ENCODE peak calls at places on chromosomes 6 and 20, in nine cellular contexts. W, Y, H, A, S, I, C, V and E are unnamed samples.

GRCh38 chr20:57619053-57619831 is 984 bp downstream of the ZBP1 start:
- DNase-seq in W (no peak), Y (no peak), H (no peak), A (no peak), S (peak), I (no peak), C (no peak), V (peak), E (no peak)

GRCh38 chr6:33607784-33608161 is 13.3 kb upstream of the ITPR3 start:
- DNase-seq in W (peak), Y (peak), H (no peak), A (no peak), S (peak), I (no peak), C (peak), V (peak), E (peak)

GRCh38 chr20:47181056-47181862 is 175.2 kb downstream of the ZMYND8 start:
- DNase-seq in W (peak), Y (peak), H (peak), A (peak), S (peak), I (peak), C (peak), V (peak), E (peak)

GRCh38 chr6:52305948-52306767 is 21.6 kb upstream of the MCM3 start:
- DNase-seq in W (no peak), Y (no peak), H (no peak), A (no peak), S (peak), I (no peak), C (no peak), V (peak), E (no peak)

GRCh38 chr6:3743541-3743940 is 8.0 kb downstream of the PXDC1 start:
- DNase-seq in W (no peak), Y (no peak), H (no peak), A (no peak), S (no peak), I (no peak), C (no peak), V (no peak), E (no peak)

GRCh38 chr20:1517010-1517409 is 25.8 kb upstream of the SIRPB2 start:
- DNase-seq in W (no peak), Y (no peak), H (no peak), A (no peak), S (no peak), I (no peak), C (no peak), V (no peak), E (no peak)

GRCh38 chr6:40393641-40394040 is 193.5 kb downstream of the LRFN2 start:
- DNase-seq in W (no peak), Y (no peak), H (no peak), A (peak), S (no peak), I (no peak), C (no peak), V (no peak), E (no peak)

GRCh38 chr6:107642348-107643347 is 152.7 kb downstream of the SOBP start:
- DNase-seq in W (no peak), Y (no peak), H (no peak), A (no peak), S (peak), I (no peak), C (no peak), V (no peak), E (no peak)

GRCh38 chr6:56851104-56851503 is 103.8 kb upstream of the BEND6 start:
- DNase-seq in W (peak), Y (no peak), H (peak), A (peak), S (no peak), I (peak), C (peak), V (no peak), E (no peak)

GRCh38 chr6:87756858-87757257 is 54.8 kb upstream of the AKIRIN2 start:
- DNase-seq in W (no peak), Y (no peak), H (no peak), A (peak), S (peak), I (no peak), C (no peak), V (peak), E (peak)

GRCh38 chr20:62641749-62642665 is at the start of gene SLCO4A1:
- DNase-seq in W (peak), Y (peak), H (peak), A (peak), S (peak), I (peak), C (peak), V (peak), E (peak)

GRCh38 chr20:11426938-11427337 is 490.8 kb upstream of the BTBD3 start:
- DNase-seq in W (no peak), Y (no peak), H (peak), A (no peak), S (no peak), I (no peak), C (no peak), V (no peak), E (no peak)

GRCh38 chr6:14380421-14380820 is 262.8 kb downstream of the CD83 start:
- DNase-seq in W (no peak), Y (no peak), H (peak), A (no peak), S (no peak), I (no peak), C (peak), V (no peak), E (no peak)

GRCh38 chr6:111624391-111625098 is 18.9 kb upstream of the TRAF3IP2 start:
- DNase-seq in W (no peak), Y (no peak), H (no peak), A (no peak), S (no peak), I (no peak), C (no peak), V (no peak), E (no peak)

GRCh38 chr6:144548525-144548924 is 263.4 kb downstream of the UTRN start:
- DNase-seq in W (peak), Y (no peak), H (no peak), A (no peak), S (no peak), I (no peak), C (no peak), V (no peak), E (no peak)

GRCh38 chr6:161489626-161490306 is 215.9 kb upstream of the AGPAT4 start:
- DNase-seq in W (no peak), Y (no peak), H (no peak), A (peak), S (no peak), I (no peak), C (no peak), V (no peak), E (no peak)

GRCh38 chr6:122696079-122696478 is 83.4 kb upstream of the FABP7 start:
- DNase-seq in W (no peak), Y (peak), H (no peak), A (peak), S (no peak), I (no peak), C (no peak), V (no peak), E (peak)

GRCh38 chr6:71490876-71491275 is 202.3 kb downstream of the OGFRL1 start:
- DNase-seq in W (no peak), Y (no peak), H (no peak), A (no peak), S (no peak), I (no peak), C (no peak), V (no peak), E (no peak)

GRCh38 chr20:13868331-13868730 is 83.5 kb downstream of the NDUFAF5 start:
- DNase-seq in W (no peak), Y (no peak), H (no peak), A (peak), S (no peak), I (no peak), C (no peak), V (no peak), E (no peak)

GRCh38 chr20:38212806-38213606 is 47.5 kb downstream of the KIAA1755 start:
- DNase-seq in W (no peak), Y (no peak), H (no peak), A (no peak), S (no peak), I (no peak), C (no peak), V (no peak), E (no peak)

GRCh38 chr6:47352169-47352568 is 42.5 kb upstream of the TNFRSF21 start:
- DNase-seq in W (peak), Y (no peak), H (peak), A (peak), S (no peak), I (no peak), C (peak), V (no peak), E (no peak)

GRCh38 chr6:168031411-168032382 is 34.2 kb downstream of the KIF25 start:
- DNase-seq in W (no peak), Y (no peak), H (no peak), A (peak), S (no peak), I (no peak), C (no peak), V (no peak), E (no peak)

GRCh38 chr6:7200598-7201443 is 93.1 kb downstream of the RREB1 start:
- DNase-seq in W (no peak), Y (no peak), H (no peak), A (no peak), S (no peak), I (peak), C (no peak), V (peak), E (peak)

GRCh38 chr6:144362042-144363018 is 77.2 kb downstream of the UTRN start:
- DNase-seq in W (no peak), Y (no peak), H (no peak), A (peak), S (no peak), I (no peak), C (no peak), V (no peak), E (no peak)

GRCh38 chr6:170290306-170291128 is at the start of gene DLL1:
- DNase-seq in W (peak), Y (no peak), H (peak), A (peak), S (no peak), I (peak), C (peak), V (no peak), E (peak)

GRCh38 chr6:157880534-157880933 is 57.5 kb downstream of the SNX9 start:
- DNase-seq in W (no peak), Y (no peak), H (peak), A (no peak), S (no peak), I (no peak), C (no peak), V (no peak), E (no peak)

GRCh38 chr20:37071481-37071911 is 24.3 kb downstream of the RBL1 start:
- DNase-seq in W (no peak), Y (no peak), H (no peak), A (peak), S (no peak), I (no peak), C (no peak), V (peak), E (peak)

GRCh38 chr6:140623498-140623897 is 1249.0 kb upstream of the CITED2 start:
- DNase-seq in W (no peak), Y (peak), H (no peak), A (peak), S (no peak), I (no peak), C (no peak), V (no peak), E (peak)

GRCh38 chr6:19554356-19555225 is 282.6 kb upstream of the ID4 start:
- DNase-seq in W (no peak), Y (no peak), H (no peak), A (peak), S (no peak), I (peak), C (no peak), V (no peak), E (no peak)

GRCh38 chr6:161493731-161494130 is 219.9 kb upstream of the AGPAT4 start:
- DNase-seq in W (no peak), Y (no peak), H (no peak), A (peak), S (no peak), I (no peak), C (no peak), V (no peak), E (no peak)

GRCh38 chr6:34672657-34673043 is 23.9 kb downstream of the ILRUN start:
- DNase-seq in W (no peak), Y (no peak), H (no peak), A (no peak), S (no peak), I (no peak), C (no peak), V (no peak), E (no peak)

GRCh38 chr6:34673079-34673478 is 23.5 kb downstream of the ILRUN start:
- DNase-seq in W (no peak), Y (no peak), H (no peak), A (no peak), S (peak), I (no peak), C (no peak), V (peak), E (no peak)

GRCh38 chr6:34671362-34671761 is 25.2 kb downstream of the ILRUN start:
- DNase-seq in W (no peak), Y (no peak), H (no peak), A (peak), S (no peak), I (no peak), C (no peak), V (no peak), E (no peak)

GRCh38 chr6:34674268-34674639 is 22.3 kb downstream of the ILRUN start:
- DNase-seq in W (no peak), Y (no peak), H (no peak), A (no peak), S (no peak), I (no peak), C (no peak), V (no peak), E (no peak)

GRCh38 chr6:34671801-34672656 is 24.5 kb downstream of the ILRUN start:
- DNase-seq in W (no peak), Y (no peak), H (no peak), A (peak), S (peak), I (no peak), C (no peak), V (peak), E (peak)
- TF ChIP-seq EZH2phosphoT487 in W (no peak), Y (no peak), H (no peak), A (no peak), S (no peak), I (no peak), C (no peak), V (no peak), E (no peak)

DNA sequence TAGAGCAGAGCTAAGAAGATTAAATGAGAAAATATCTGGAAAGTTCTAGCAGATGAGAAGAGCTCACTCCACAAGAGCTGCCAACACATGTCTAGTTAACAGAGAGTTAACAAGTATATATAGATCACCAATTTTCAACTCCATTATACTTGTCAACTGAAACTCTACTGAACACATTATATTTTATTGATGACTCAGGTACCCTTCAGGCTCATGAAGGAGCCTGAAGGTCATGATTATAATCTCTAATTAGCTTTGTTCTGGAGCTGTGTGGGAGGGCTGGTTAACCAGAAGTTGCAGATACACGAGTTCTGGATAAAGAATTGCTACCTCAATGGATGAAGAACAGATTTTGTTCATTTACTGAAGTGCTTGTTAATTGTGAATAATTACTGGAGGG is 42.1 kb upstream of the PTPRT start:
- DNase-seq in W (no peak), Y (no peak), H (no peak), A (no peak), S (no peak), I (no peak), C (no peak), V (no peak), E (no peak)
- H3K4me2 ChIP-seq in W (no peak), Y (no peak), H (no peak), A (no peak), S (no peak), I (no peak), C (no peak), V (no peak), E (no peak)

GRCh38 chr20:17573493-17573892 is 3.6 kb downstream of the DSTN start:
- DNase-seq in W (no peak), Y (no peak), H (no peak), A (no peak), S (no peak), I (no peak), C (no peak), V (no peak), E (no peak)
- TF ChIP-seq EZH2phosphoT487 in W (no peak), Y (no peak), H (no peak), A (no peak), S (no peak), I (no peak), C (no peak), V (no peak), E (no peak)

GRCh38 chr20:44345147-44345546 is 8.3 kb downstream of the R3HDML start:
- DNase-seq in W (no peak), Y (no peak), H (no peak), A (no peak), S (no peak), I (no peak), C (no peak), V (no peak), E (no peak)

GRCh38 chr20:44344723-44345122 is 7.9 kb downstream of the R3HDML start:
- DNase-seq in W (no peak), Y (no peak), H (no peak), A (no peak), S (no peak), I (no peak), C (no peak), V (no peak), E (no peak)

GRCh38 chr20:44343162-44343675 is 6.4 kb downstream of the R3HDML start:
- DNase-seq in W (no peak), Y (no peak), H (no peak), A (no peak), S (no peak), I (no peak), C (no peak), V (no peak), E (no peak)

GRCh38 chr20:44336725-44337380 is at the start of gene R3HDML:
- DNase-seq in W (peak), Y (no peak), H (no peak), A (no peak), S (no peak), I (no peak), C (no peak), V (no peak), E (no peak)

DNA sequence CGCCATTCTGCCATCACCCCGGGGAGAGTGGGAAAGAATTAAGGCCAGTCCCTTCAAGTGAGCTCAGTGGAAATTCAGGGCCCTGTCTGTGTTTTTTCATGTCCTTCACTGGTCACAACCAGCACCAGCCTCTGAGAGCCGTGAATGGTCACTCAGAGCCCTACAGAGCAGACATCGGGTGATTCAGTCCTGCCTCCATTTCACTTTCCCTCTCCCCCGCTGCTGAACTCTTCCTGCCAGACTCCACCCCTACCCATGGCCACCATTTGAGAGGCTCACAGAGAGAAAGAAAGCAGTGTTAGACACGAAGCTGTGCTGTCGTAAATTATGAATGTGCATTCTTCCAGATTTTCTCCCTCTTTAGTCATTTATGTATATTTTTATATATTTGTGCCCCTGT is 5.4 kb downstream of the R3HDML start:
- DNase-seq in W (no peak), Y (no peak), H (no peak), A (peak), S (no peak), I (no peak), C (no peak), V (no peak), E (no peak)
- H3K4me2 ChIP-seq in W (no peak), Y (no peak), H (no peak), A (no peak), S (no peak), I (no peak), C (no peak), V (no peak), E (no peak)

DNA sequence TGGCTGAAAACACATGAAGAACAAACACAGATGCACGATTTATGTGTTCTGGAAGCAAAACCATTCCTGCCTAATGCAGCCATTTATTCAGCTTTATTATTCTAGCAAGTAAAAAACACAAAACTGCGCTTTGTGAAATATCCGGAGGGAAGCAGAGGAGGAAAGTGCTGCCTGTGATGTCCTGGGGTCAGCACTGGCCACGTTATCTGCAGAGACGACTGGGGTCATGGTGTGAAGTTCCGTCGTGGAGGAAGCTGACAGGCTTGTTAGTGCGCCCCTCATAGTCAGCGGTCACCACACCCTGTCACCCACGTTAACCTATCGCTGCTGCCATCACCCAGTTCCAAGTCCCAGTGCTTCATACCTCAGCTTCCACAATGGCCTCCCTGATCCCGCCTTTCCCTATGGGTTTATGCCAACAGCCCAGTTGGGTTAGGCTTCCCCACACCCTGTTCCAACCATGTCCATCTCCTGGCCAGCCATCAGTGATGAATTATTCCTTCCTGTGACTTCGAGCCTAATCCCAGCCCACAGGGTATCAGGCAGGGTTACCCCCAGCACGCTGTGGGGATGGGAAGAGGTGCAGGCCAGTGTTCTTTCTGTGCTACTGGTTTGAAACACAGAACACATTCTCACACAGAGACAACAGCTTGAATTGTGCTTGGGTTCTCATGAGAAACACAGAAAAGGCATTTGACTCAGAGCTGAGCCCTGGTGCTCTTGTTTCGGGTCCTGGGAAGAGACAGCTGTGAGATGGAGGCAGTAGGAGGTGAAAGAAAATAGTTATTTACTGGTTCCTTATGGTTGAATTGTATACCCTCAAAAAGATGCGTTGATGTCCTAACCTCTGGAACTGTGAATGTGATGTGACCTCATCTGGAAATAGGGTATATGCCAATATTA is 86.8 kb upstream of the RPS6KA2 start:
- DNase-seq in W (no peak), Y (no peak), H (no peak), A (no peak), S (no peak), I (no peak), C (no peak), V (no peak), E (no peak)
- TF ChIP-seq EZH2phosphoT487 in W (no peak), Y (no peak), H (no peak), A (no peak), S (no peak), I (no peak), C (no peak), V (no peak), E (no peak)

GRCh38 chr6:30560930-30561329 is 3.8 kb downstream of the PRR3 start:
- DNase-seq in W (no peak), Y (no peak), H (no peak), A (no peak), S (no peak), I (no peak), C (no peak), V (no peak), E (no peak)
- H3K4me2 ChIP-seq in W (no peak), Y (no peak), H (no peak), A (no peak), S (no peak), I (no peak), C (no peak), V (no peak), E (no peak)

GRCh38 chr20:24798930-24799705 is 150.0 kb upstream of the CST7 start:
- DNase-seq in W (peak), Y (no peak), H (no peak), A (no peak), S (no peak), I (no peak), C (no peak), V (no peak), E (no peak)
- TF ChIP-seq EZH2phosphoT487 in W (no peak), Y (no peak), H (no peak), A (no peak), S (no peak), I (no peak), C (no peak), V (no peak), E (no peak)

DNA sequence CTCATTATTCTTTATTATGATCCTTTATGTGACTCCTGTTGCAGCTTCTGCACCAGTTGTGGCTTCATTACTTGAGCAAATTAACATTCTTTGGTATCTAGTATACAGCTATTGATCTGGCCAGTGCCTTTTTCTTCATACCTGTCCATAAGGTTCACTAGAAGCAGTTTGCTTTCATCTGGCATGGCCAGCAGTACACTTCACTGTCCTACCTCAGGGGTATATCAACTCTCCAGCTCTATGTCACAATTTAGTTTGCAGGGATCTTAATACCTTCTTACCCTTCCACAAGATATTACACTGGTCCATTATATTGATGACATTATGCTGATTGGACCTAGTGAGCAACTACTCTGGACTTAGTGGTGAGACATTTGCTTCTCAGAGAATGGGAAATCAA is 46.6 kb downstream of the VTA1 start:
- DNase-seq in W (no peak), Y (no peak), H (no peak), A (no peak), S (no peak), I (no peak), C (no peak), V (no peak), E (no peak)
- H3K4me2 ChIP-seq in W (no peak), Y (no peak), H (no peak), A (no peak), S (no peak), I (no peak), C (no peak), V (no peak), E (no peak)